ENCODE peak calls at places on chromosomes 4 and X, in four cellular contexts. One of them, this sample, is unnamed.

GRCh38 chr4:44760142-44760898 is 34.0 kb upstream of the GNPDA2 start:
- DNase-seq in A549: peak
- DNase-seq in transverse colon: no peak
- DNase-seq in HCT116: peak
- DNase-seq in this sample: peak

GRCh38 chr4:105978684-105979296 is 83.5 kb downstream of the NPNT start:
- DNase-seq in HCT116: no peak
- DNase-seq in transverse colon: no peak
- DNase-seq in A549: no peak
- DNase-seq in this sample: peak

GRCh38 chr4:153576443-153576774 is 107.7 kb upstream of the TLR2 start:
- DNase-seq in A549: no peak
- DNase-seq in transverse colon: no peak
- DNase-seq in HCT116: no peak
- DNase-seq in this sample: no peak

GRCh38 chr4:85682391-85682790 is 207.4 kb downstream of the ARHGAP24 start:
- DNase-seq in A549: no peak
- DNase-seq in HCT116: no peak
- DNase-seq in transverse colon: no peak
- DNase-seq in this sample: no peak

GRCh38 chrX:68710870-68711576 is 63.6 kb downstream of the STARD8 start:
- DNase-seq in A549: peak
- DNase-seq in HCT116: peak
- DNase-seq in transverse colon: no peak
- DNase-seq in this sample: peak

GRCh38 chr4:168731006-168731636 is 234.3 kb downstream of the PALLD start:
- DNase-seq in HCT116: no peak
- DNase-seq in transverse colon: no peak
- DNase-seq in A549: no peak
- DNase-seq in this sample: peak

GRCh38 chrX:130224810-130225209 is 43.9 kb downstream of the ZNF280C start:
- DNase-seq in transverse colon: no peak
- DNase-seq in HCT116: no peak
- DNase-seq in A549: no peak
- DNase-seq in this sample: no peak

GRCh38 chr4:17702666-17703065 is 78.8 kb downstream of the FAM184B start:
- DNase-seq in transverse colon: no peak
- DNase-seq in HCT116: no peak
- DNase-seq in A549: no peak
- DNase-seq in this sample: no peak

GRCh38 chrX:129996120-129996519 is 13.7 kb downstream of the BCORL1 start:
- DNase-seq in A549: no peak
- DNase-seq in transverse colon: no peak
- DNase-seq in HCT116: no peak
- DNase-seq in this sample: peak

GRCh38 chr4:3522651-3523050 is 9.6 kb downstream of the LRPAP1 start:
- DNase-seq in HCT116: no peak
- DNase-seq in A549: no peak
- DNase-seq in transverse colon: no peak
- DNase-seq in this sample: no peak

GRCh38 chr4:5615496-5616075 is 92.8 kb downstream of the EVC2 start:
- DNase-seq in transverse colon: no peak
- DNase-seq in HCT116: no peak
- DNase-seq in A549: no peak
- DNase-seq in this sample: no peak

GRCh38 chrX:98795636-98796035 is 1614.4 kb downstream of the PCDH19 start:
- DNase-seq in A549: no peak
- DNase-seq in HCT116: no peak
- DNase-seq in transverse colon: no peak
- DNase-seq in this sample: no peak

GRCh38 chr4:108590776-108591175 is 29.6 kb upstream of the RPL34 start:
- DNase-seq in HCT116: no peak
- DNase-seq in transverse colon: no peak
- DNase-seq in A549: no peak
- DNase-seq in this sample: no peak

GRCh38 chrX:3743821-3744439 is 30.5 kb upstream of the PRKX start:
- DNase-seq in HCT116: no peak
- DNase-seq in A549: no peak
- DNase-seq in transverse colon: peak
- DNase-seq in this sample: no peak

DNA sequence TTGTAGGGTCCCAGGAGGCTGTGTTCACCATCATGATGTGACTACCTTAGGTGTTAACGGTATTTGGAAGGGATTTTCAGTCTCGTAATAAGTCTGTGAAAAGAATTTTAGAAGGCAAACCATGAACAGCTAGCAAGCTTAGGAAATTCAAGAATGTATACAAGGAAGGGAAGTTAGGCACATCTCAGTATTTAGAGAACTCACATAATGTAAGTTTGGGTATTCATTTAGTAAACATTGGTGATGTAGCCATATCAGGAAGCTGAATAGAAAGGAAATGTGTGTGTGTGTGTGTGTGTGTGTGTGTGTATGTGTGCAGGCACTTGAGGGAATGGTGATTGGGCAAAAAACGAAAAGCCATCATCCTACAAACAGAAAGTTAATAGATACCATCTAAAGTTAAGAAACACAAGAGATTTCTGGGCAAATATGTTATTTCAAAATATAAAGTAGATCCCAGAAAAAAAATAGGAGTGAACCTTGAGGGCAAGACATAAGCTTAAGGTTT is 34.7 kb upstream of the PRKX start:
- DNase-seq in HCT116: no peak
- DNase-seq in A549: no peak
- DNase-seq in transverse colon: no peak
- DNase-seq in this sample: no peak
- TF ChIP-seq CTCF in HCT116: no peak
- TF ChIP-seq CTCF in A549: no peak
- TF ChIP-seq CTCF in transverse colon: no peak
- TF ChIP-seq CTCF in this sample: no peak

GRCh38 chr4:54185871-54186270 is 43.2 kb upstream of the PDGFRA start:
- DNase-seq in HCT116: no peak
- DNase-seq in transverse colon: no peak
- DNase-seq in A549: no peak
- DNase-seq in this sample: no peak
- H3K4me3 ChIP-seq in HCT116: no peak
- H3K4me3 ChIP-seq in transverse colon: no peak
- H3K4me3 ChIP-seq in A549: no peak
- H3K4me3 ChIP-seq in this sample: no peak

GRCh38 chr4:6673660-6674499 is 19.8 kb upstream of the S100P start:
- DNase-seq in A549: peak
- DNase-seq in transverse colon: peak
- DNase-seq in HCT116: peak
- DNase-seq in this sample: peak
- TF ChIP-seq CTCF in A549: no peak
- TF ChIP-seq CTCF in transverse colon: no peak
- TF ChIP-seq CTCF in HCT116: no peak
- TF ChIP-seq CTCF in this sample: no peak

GRCh38 chr4:20618729-20619128 is 81.5 kb upstream of the PACRGL start:
- DNase-seq in HCT116: no peak
- DNase-seq in transverse colon: no peak
- DNase-seq in A549: no peak
- DNase-seq in this sample: no peak

GRCh38 chr4:20616848-20617247 is 83.4 kb upstream of the PACRGL start:
- DNase-seq in transverse colon: no peak
- DNase-seq in A549: no peak
- DNase-seq in HCT116: no peak
- DNase-seq in this sample: no peak

GRCh38 chr4:20615492-20616136 is 84.6 kb upstream of the PACRGL start:
- DNase-seq in A549: no peak
- DNase-seq in HCT116: peak
- DNase-seq in transverse colon: no peak
- DNase-seq in this sample: no peak

GRCh38 chr4:20616313-20616712 is 83.9 kb upstream of the PACRGL start:
- DNase-seq in A549: no peak
- DNase-seq in HCT116: no peak
- DNase-seq in transverse colon: no peak
- DNase-seq in this sample: no peak

DNA sequence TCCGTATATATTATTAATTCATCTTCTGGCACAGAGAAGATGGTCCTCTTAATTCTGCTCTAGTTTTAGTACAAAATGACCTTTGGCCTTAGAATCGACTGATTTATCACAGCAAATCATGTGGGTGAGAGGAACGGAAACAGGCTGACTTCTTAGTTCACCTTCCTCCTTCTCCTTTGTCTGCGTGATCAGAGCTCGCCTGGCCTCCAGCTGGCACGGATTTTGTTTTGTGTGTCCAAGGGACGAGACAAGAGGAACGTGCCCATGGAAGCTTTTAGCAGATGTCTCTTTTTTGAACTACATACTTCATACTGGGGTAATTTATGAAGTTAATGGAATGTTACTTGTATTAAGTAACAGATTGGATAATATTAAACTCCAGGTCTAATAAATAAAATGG is 82.2 kb upstream of the PACRGL start:
- DNase-seq in A549: no peak
- DNase-seq in HCT116: no peak
- DNase-seq in transverse colon: peak
- DNase-seq in this sample: no peak
- H3K4me3 ChIP-seq in A549: no peak
- H3K4me3 ChIP-seq in HCT116: no peak
- H3K4me3 ChIP-seq in transverse colon: no peak
- H3K4me3 ChIP-seq in this sample: no peak

GRCh38 chrX:133958997-133959688 is 26.3 kb downstream of the GPC3 start:
- DNase-seq in HCT116: no peak
- DNase-seq in A549: no peak
- DNase-seq in transverse colon: no peak
- DNase-seq in this sample: no peak
- TF ChIP-seq CTCF in HCT116: peak
- TF ChIP-seq CTCF in A549: no peak
- TF ChIP-seq CTCF in transverse colon: no peak
- TF ChIP-seq CTCF in this sample: no peak

DNA sequence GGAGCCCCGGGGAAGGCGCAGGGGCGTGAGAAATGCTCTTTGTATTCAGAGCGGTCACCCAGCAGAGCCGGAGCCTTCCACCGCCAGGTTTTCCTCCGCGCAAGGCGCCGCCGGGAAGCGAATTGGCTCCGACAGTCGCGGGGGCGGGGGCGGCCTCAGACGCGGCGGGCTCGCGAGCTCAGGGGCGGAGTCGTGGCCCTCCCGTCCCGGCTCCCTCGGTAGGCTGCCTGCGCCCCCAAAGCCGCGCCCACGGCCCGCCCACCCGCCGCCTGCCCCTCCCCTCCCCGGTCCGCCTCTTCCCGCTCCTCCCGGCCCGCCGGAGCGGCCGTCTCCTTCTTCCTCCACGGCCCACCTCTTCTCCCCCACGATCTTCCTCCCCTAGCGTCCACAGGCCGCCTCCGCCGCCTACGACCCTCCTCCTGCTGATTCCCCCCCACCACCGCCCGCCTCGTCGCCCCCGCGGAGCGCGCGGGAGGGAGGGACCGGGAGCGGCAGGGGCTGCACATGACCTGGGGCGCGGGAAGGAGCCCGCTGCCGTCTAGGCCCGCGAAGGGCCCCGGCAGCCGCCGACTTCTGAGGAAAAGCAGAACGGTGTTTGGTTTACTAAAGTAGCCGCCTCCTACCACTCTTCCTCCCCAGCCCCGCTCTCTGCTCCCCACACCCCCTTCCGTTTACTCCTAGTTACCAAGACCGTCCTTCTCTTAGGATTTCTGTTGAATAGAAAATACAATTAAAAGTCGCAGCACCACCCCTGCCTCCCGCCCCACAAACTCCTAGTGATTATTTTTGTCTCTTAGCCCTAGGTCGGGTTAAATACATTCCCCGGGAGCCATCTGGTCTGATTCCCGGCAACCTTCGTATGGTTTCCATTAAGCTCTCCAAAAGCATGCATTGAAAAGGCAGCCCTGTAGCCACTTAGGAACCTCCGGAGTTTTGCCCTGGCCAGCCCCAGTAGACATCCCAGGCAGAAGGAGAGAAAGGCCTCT is 53.2 kb downstream of the C4orf51 start:
- DNase-seq in A549: peak
- DNase-seq in transverse colon: peak
- DNase-seq in HCT116: peak
- DNase-seq in this sample: peak
- H3K4me3 ChIP-seq in A549: peak
- H3K4me3 ChIP-seq in transverse colon: peak
- H3K4me3 ChIP-seq in HCT116: peak
- H3K4me3 ChIP-seq in this sample: peak